ENCODE peak calls at places on chromosomes 16 and 17, in seven cellular contexts. D is heart right ventricle, R is HCT116, Q is breast epithelium, T is endothelial cell, S is brain microvascular endothelial cell, U is thoracic aorta. V is an unnamed sample.

GRCh38 chr17:28503420-28503819 is 2.7 kb upstream of the FOXN1 start:
- DNase-seq in U (no peak), Q (no peak), R (no peak), D (no peak), S (no peak), T (no peak), V (no peak)

GRCh38 chr16:11470676-11471415 is 115.9 kb downstream of the LITAF start:
- DNase-seq in R (no peak), S (peak), D (no peak), U (no peak), Q (no peak), T (no peak), V (no peak)

GRCh38 chr16:55528974-55529373 is 20.1 kb downstream of the LPCAT2 start:
- DNase-seq in U (no peak), S (no peak), D (no peak), R (no peak), T (no peak), Q (no peak), V (no peak)

GRCh38 chr16:35557731-35558130 is 2098.3 kb downstream of the TP53TG3F start:
- DNase-seq in Q (no peak), D (no peak), U (no peak), T (no peak), R (no peak), S (no peak), V (no peak)

GRCh38 chr17:3555189-3555796 is 2.3 kb downstream of the TRPV3 start:
- DNase-seq in U (no peak), D (no peak), Q (no peak), S (no peak), R (no peak), T (no peak), V (no peak)

GRCh38 chr16:2186505-2186904 is 9.9 kb downstream of the CASKIN1 start:
- DNase-seq in Q (no peak), D (no peak), T (no peak), S (no peak), R (no peak), U (no peak), V (no peak)

GRCh38 chr17:38752930-38753506 is 477 bp downstream of the PSMB3 start:
- DNase-seq in U (no peak), Q (no peak), S (no peak), T (no peak), R (no peak), D (no peak), V (peak)

GRCh38 chr16:47503936-47504335 is 42.8 kb downstream of the PHKB start:
- DNase-seq in Q (no peak), R (peak), T (no peak), S (peak), D (no peak), U (no peak), V (no peak)

GRCh38 chr17:49315974-49316570 is 46.0 kb downstream of the ZNF652 start:
- DNase-seq in U (no peak), Q (no peak), S (peak), R (no peak), D (no peak), T (no peak), V (no peak)

GRCh38 chr17:7176870-7177209 is 2.3 kb downstream of the ASGR1 start:
- DNase-seq in T (peak), S (no peak), Q (no peak), D (no peak), U (no peak), R (no peak), V (peak)

GRCh38 chr17:81713004-81713555 is 996 bp downstream of the SLC25A10 start:
- DNase-seq in D (no peak), R (no peak), T (no peak), S (no peak), Q (no peak), U (no peak), V (no peak)

GRCh38 chr17:2954898-2955445 is 108.4 kb downstream of the OR1D5 start:
- DNase-seq in D (no peak), T (no peak), U (no peak), R (peak), S (peak), Q (no peak), V (no peak)

GRCh38 chr16:58931436-58931835 is 197.3 kb upstream of the GOT2 start:
- DNase-seq in S (no peak), Q (no peak), D (no peak), T (no peak), R (no peak), U (no peak), V (no peak)

GRCh38 chr17:49210158-49211029 is at the start of the genes ABI3 and GNGT2:
- DNase-seq in S (peak), T (peak), Q (no peak), D (peak), R (no peak), U (no peak), V (peak)

GRCh38 chr17:80859004-80859941 is 132.4 kb upstream of the CHMP6 start:
- DNase-seq in U (peak), Q (no peak), D (peak), T (no peak), R (no peak), S (peak), V (no peak)

GRCh38 chr16:1789643-1790045 is 3.9 kb downstream of the IGFALS start:
- DNase-seq in T (no peak), U (no peak), R (no peak), S (no peak), D (no peak), Q (no peak), V (peak)

GRCh38 chr16:4358831-4359561 is 7.9 kb upstream of the PAM16 start:
- DNase-seq in T (peak), D (peak), Q (no peak), U (no peak), S (no peak), R (no peak), V (peak)

GRCh38 chr17:21008992-21009671 is 33.7 kb downstream of the USP22 start:
- DNase-seq in D (no peak), S (no peak), Q (no peak), R (no peak), T (no peak), U (no peak), V (no peak)

GRCh38 chr17:50206604-50207293 is 5.3 kb upstream of the COL1A1 start:
- DNase-seq in S (no peak), U (no peak), Q (no peak), D (no peak), T (peak), R (no peak), V (peak)

GRCh38 chr17:16288860-16289571 is 64.3 kb downstream of the CENPV start:
- DNase-seq in D (no peak), S (peak), R (no peak), T (no peak), U (no peak), Q (no peak), V (no peak)

GRCh38 chr16:8943001-8943763 is 20.5 kb downstream of the USP7 start:
- DNase-seq in T (no peak), Q (no peak), S (no peak), R (no peak), D (no peak), U (no peak), V (no peak)

GRCh38 chr16:1870365-1871082 is 1.4 kb downstream of the MEIOB start:
- DNase-seq in U (no peak), T (no peak), Q (no peak), D (no peak), S (peak), R (peak), V (no peak)

DNA sequence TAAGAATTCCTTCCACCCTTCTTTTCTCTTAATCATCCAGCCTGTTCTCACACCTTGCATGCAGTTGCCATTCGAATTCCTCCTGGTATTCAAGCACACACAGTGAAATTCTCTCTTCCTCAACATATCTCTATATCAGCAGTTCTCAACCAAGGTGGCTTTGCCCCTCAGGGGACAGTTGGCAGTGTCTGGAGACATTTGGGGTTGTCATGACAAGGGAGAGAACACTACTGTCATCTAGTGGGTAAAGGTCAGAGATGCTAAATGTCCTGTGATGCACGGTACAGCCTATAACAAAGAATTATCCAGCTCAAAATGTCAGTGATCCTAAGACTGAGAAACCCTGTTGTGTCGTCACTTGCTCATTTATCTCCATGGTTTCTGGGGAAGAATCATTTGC is 94.8 kb upstream of the CPHXL start:
- DNase-seq in U (no peak), S (no peak), Q (no peak), R (no peak), T (no peak), D (no peak), V (no peak)
- TF ChIP-seq CTCF in U (no peak), S (no peak), Q (no peak), R (no peak), T (no peak), D (no peak), V (no peak)

GRCh38 chr16:71230122-71230845 is at the start of gene HYDIN:
- DNase-seq in Q (peak), D (no peak), U (no peak), T (peak), S (peak), R (no peak), V (peak)
- TF ChIP-seq CTCF in Q (no peak), D (no peak), U (no peak), T (no peak), S (no peak), R (no peak), V (no peak)

GRCh38 chr17:58541249-58541648 is 26.8 kb upstream of the MTMR4 start:
- DNase-seq in S (no peak), R (peak), T (no peak), D (no peak), U (no peak), Q (no peak), V (no peak)
- TF ChIP-seq CTCF in S (peak), R (peak), T (no peak), D (peak), U (no peak), Q (no peak), V (peak)

GRCh38 chr16:13898233-13898632 is 21.7 kb upstream of the ERCC4 start:
- DNase-seq in U (no peak), S (no peak), D (peak), R (no peak), T (no peak), Q (no peak), V (no peak)

GRCh38 chr16:13892301-13892700 is 27.7 kb upstream of the ERCC4 start:
- DNase-seq in S (no peak), R (no peak), T (no peak), D (no peak), U (no peak), Q (no peak), V (no peak)

GRCh38 chr16:13895516-13895915 is 24.4 kb upstream of the ERCC4 start:
- DNase-seq in D (no peak), U (no peak), S (no peak), R (no peak), Q (no peak), T (no peak), V (no peak)

GRCh38 chr16:13897806-13898205 is 22.1 kb upstream of the ERCC4 start:
- DNase-seq in Q (no peak), U (no peak), T (no peak), S (no peak), D (no peak), R (no peak), V (no peak)

GRCh38 chr16:13896543-13897182 is 23.3 kb upstream of the ERCC4 start:
- DNase-seq in T (no peak), U (no peak), R (peak), D (no peak), Q (no peak), S (no peak), V (no peak)
- TF ChIP-seq CTCF in T (no peak), U (no peak), R (peak), D (no peak), Q (no peak), S (peak), V (no peak)

GRCh38 chr16:67156146-67156844 is 3.4 kb downstream of the TRADD start:
- DNase-seq in T (no peak), R (no peak), D (no peak), S (no peak), U (no peak), Q (no peak), V (no peak)
- TF ChIP-seq CTCF in T (no peak), R (no peak), D (no peak), S (no peak), U (no peak), Q (no peak), V (no peak)